ENCODE peak calls at places on chromosomes 1 and 21, in nine cellular contexts. K, Q, Y, R, X, I, U, T and A are unnamed samples. For H3K4me1, the result is how much of the 10 kb centered on the place peaks cover.

GRCh38 chr1:206708058-206708457 is 23.4 kb downstream of the MAPKAPK2 start:
- DNase-seq in R (no peak), X (no peak), T (no peak), K (no peak), Y (peak), U (peak), Q (no peak), I (no peak), A (no peak)

GRCh38 chr1:12511516-12512468 is 106.2 kb downstream of the DHRS3 start:
- DNase-seq in I (no peak), Q (no peak), K (no peak), R (no peak), U (no peak), T (no peak), Y (no peak), X (no peak), A (no peak)

GRCh38 chr1:78834201-78834741 is 172.3 kb downstream of the ADGRL4 start:
- DNase-seq in K (no peak), I (no peak), T (no peak), Q (no peak), U (no peak), R (no peak), Y (peak), X (no peak), A (no peak)

GRCh38 chr1:77218477-77219165 is 609 bp downstream of the PIGK start:
- DNase-seq in R (no peak), K (no peak), X (no peak), Y (no peak), U (no peak), I (peak), Q (no peak), T (no peak), A (no peak)

GRCh38 chr1:216154063-216154462 is 269.2 kb downstream of the USH2A start:
- DNase-seq in R (no peak), T (no peak), X (no peak), U (no peak), Q (no peak), K (no peak), Y (no peak), I (no peak), A (no peak)

GRCh38 chr1:31943546-31944184 is 5.5 kb upstream of the PTP4A2 start:
- DNase-seq in Y (peak), X (no peak), K (no peak), U (no peak), I (no peak), Q (no peak), R (no peak), T (no peak), A (peak)

GRCh38 chr1:32336963-32337675 is 1.1 kb upstream of the MARCKSL1 start:
- DNase-seq in X (no peak), K (peak), Q (no peak), U (no peak), T (no peak), Y (peak), R (peak), I (peak), A (peak)

GRCh38 chr1:238370600-238370999 is 479.9 kb upstream of the ZP4 start:
- DNase-seq in U (no peak), X (no peak), Q (no peak), K (no peak), T (no peak), Y (no peak), R (no peak), I (no peak), A (no peak)

GRCh38 chr1:111656093-111657017 is 36.8 kb downstream of the RAP1A start:
- DNase-seq in K (no peak), Q (peak), X (peak), R (no peak), U (peak), T (peak), I (peak), Y (peak), A (peak)

GRCh38 chr1:7253988-7254587 is 468.8 kb downstream of the CAMTA1 start:
- DNase-seq in T (no peak), X (no peak), Y (no peak), U (no peak), I (no peak), K (no peak), Q (no peak), R (no peak), A (no peak)

GRCh38 chr1:201245082-201245481 is 38.2 kb upstream of the PKP1 start:
- DNase-seq in R (no peak), Q (no peak), I (no peak), K (no peak), U (no peak), X (no peak), T (no peak), Y (no peak), A (no peak)

GRCh38 chr21:18914570-18914969 is 511.0 kb upstream of the TMPRSS15 start:
- DNase-seq in U (no peak), X (no peak), K (no peak), T (no peak), Y (no peak), I (no peak), Q (no peak), R (no peak), A (no peak)

GRCh38 chr1:78275906-78276690 is 214.7 kb upstream of the PTGFR start:
- DNase-seq in R (no peak), K (no peak), X (no peak), T (no peak), Y (no peak), I (no peak), U (no peak), Q (no peak), A (no peak)

GRCh38 chr1:3668585-3669300 is 16.4 kb downstream of the TP73 start:
- DNase-seq in Y (peak), U (peak), K (no peak), X (no peak), I (peak), T (peak), R (peak), Q (no peak), A (no peak)

GRCh38 chr1:236156512-236157208 is 14.3 kb downstream of the GPR137B start:
- DNase-seq in I (no peak), K (no peak), Y (no peak), Q (no peak), T (no peak), R (peak), U (no peak), X (no peak), A (peak)

GRCh38 chr1:116486424-116486823 is 84.4 kb downstream of the CD58 start:
- DNase-seq in K (no peak), Q (no peak), U (no peak), T (no peak), X (no peak), Y (no peak), I (peak), R (no peak), A (no peak)

GRCh38 chr1:178869114-178869697 is 1.7 kb downstream of the ANGPTL1 start:
- DNase-seq in U (no peak), R (no peak), X (peak), Q (no peak), T (no peak), I (no peak), Y (peak), K (no peak), A (no peak)

GRCh38 chr21:30306821-30307330 is 13.2 kb downstream of the KRTAP26-1 start:
- DNase-seq in Y (peak), R (no peak), U (no peak), K (no peak), I (no peak), X (no peak), Q (no peak), T (no peak), A (no peak)

GRCh38 chr1:198663996-198664789 is 25.4 kb downstream of the PTPRC start:
- DNase-seq in U (no peak), X (no peak), I (no peak), K (no peak), R (no peak), Q (no peak), Y (no peak), T (no peak), A (no peak)

GRCh38 chr1:66436378-66437135 is 97.4 kb upstream of the SGIP1 start:
- DNase-seq in Y (no peak), K (no peak), R (no peak), Q (peak), U (peak), X (no peak), T (no peak), I (peak), A (peak)

GRCh38 chr1:110430366-110430765 is 20.6 kb upstream of the PROK1 start:
- DNase-seq in Q (no peak), I (no peak), U (no peak), T (no peak), X (no peak), Y (no peak), R (no peak), K (no peak), A (no peak)

GRCh38 chr1:37892151-37893047 is 33.0 kb upstream of the MTF1 start:
- DNase-seq in Q (no peak), K (no peak), R (no peak), T (no peak), I (no peak), X (no peak), U (no peak), Y (no peak), A (no peak)

GRCh38 chr1:54271341-54271740 is 71.4 kb downstream of the MRPL37 start:
- DNase-seq in U (no peak), T (no peak), I (no peak), X (no peak), Y (peak), K (no peak), Q (no peak), R (peak), A (no peak)

GRCh38 chr1:174358344-174358743 is 89.4 kb upstream of the GPR52 start:
- DNase-seq in R (no peak), T (peak), Q (no peak), U (no peak), K (no peak), Y (peak), I (no peak), X (no peak), A (no peak)

GRCh38 chr1:8595919-8596318 is 221.5 kb downstream of the RERE start:
- DNase-seq in U (no peak), X (no peak), I (no peak), Q (no peak), R (no peak), Y (no peak), T (no peak), K (no peak), A (no peak)

GRCh38 chr1:44073528-44073927 is 42.3 kb upstream of the SLC6A9 start:
- DNase-seq in Y (no peak), K (no peak), I (no peak), T (no peak), Q (no peak), R (no peak), X (no peak), U (no peak), A (no peak)

GRCh38 chr1:17167783-17168479 is 37.0 kb upstream of the PADI1 start:
- DNase-seq in Y (peak), X (no peak), R (no peak), T (no peak), K (no peak), I (peak), U (no peak), Q (peak), A (no peak)

GRCh38 chr1:207824691-207825090 is 72.8 kb downstream of the CD46 start:
- DNase-seq in I (peak), Q (no peak), X (no peak), U (no peak), Y (no peak), R (no peak), K (peak), T (no peak), A (no peak)

GRCh38 chr1:69982992-69983391 is 222.4 kb downstream of the LRRC40 start:
- DNase-seq in X (no peak), Y (no peak), R (no peak), K (no peak), U (no peak), T (no peak), I (peak), Q (no peak), A (no peak)

GRCh38 chr1:174938306-174939000 is 61.3 kb upstream of the CACYBP start:
- DNase-seq in R (no peak), Y (peak), Q (no peak), I (no peak), K (no peak), X (no peak), U (no peak), T (no peak), A (no peak)

GRCh38 chr1:110672753-110673108 is 2.0 kb downstream of the KCNA3 start:
- DNase-seq in R (no peak), Q (no peak), X (no peak), T (no peak), Y (no peak), U (no peak), I (no peak), K (no peak), A (peak)

GRCh38 chr1:117826551-117827078 is 102.8 kb downstream of the GDAP2 start:
- DNase-seq in I (peak), Y (peak), R (peak), Q (peak), K (no peak), X (no peak), U (no peak), T (no peak), A (no peak)

GRCh38 chr1:26403656-26404055 is 7.0 kb upstream of the LIN28A start:
- DNase-seq in X (peak), I (no peak), U (no peak), Y (peak), Q (no peak), T (no peak), R (no peak), K (no peak), A (no peak)

GRCh38 chr1:76939107-76939816 is 72.0 kb downstream of the ST6GALNAC5 start:
- DNase-seq in U (no peak), Q (no peak), T (no peak), K (no peak), R (no peak), I (no peak), Y (peak), X (no peak), A (no peak)

GRCh38 chr1:87330201-87330953 is 1.7 kb downstream of the LMO4 start:
- DNase-seq in I (peak), X (peak), Q (no peak), U (peak), R (peak), T (peak), Y (peak), K (peak), A (peak)
- H3K4me1 ChIP-seq in I (under half), X (under half), Q (under half), U (under half), R (under half), T (under half), Y (under half), K (under half), A (half or more)

GRCh38 chr21:31616216-31616615 is 43.3 kb upstream of the SOD1 start:
- DNase-seq in I (no peak), T (no peak), K (no peak), Y (no peak), Q (no peak), U (no peak), X (no peak), R (no peak), A (no peak)
- H3K27ac ChIP-seq in I (no peak), T (no peak), K (no peak), Y (no peak), Q (no peak), U (no peak), X (no peak), R (no peak), A (no peak)

DNA sequence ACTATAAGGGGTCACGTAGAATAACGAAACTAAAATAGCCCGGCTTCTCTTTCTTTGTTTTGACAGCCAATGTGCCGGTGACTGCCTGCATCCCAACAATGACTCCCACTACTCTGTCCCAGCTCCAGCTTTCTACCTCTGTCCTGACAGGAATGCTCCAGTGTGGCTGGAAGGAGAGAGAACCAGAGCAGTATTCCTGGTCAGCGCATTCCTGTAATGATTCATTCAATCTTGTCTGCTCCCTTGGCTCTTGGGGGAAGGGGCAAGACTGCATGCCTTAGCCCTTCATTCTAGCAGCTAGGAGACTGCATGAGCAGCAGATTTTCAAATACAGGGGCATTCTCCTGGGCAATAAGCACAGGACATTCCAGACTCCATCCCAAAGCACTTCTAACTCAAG is 132.1 kb upstream of the PRMT6 start:
- DNase-seq in R (no peak), Q (no peak), X (peak), U (peak), K (no peak), T (no peak), Y (no peak), I (no peak), A (no peak)
- H3K4me3 ChIP-seq in R (no peak), Q (no peak), X (no peak), U (no peak), K (no peak), T (no peak), Y (no peak), I (no peak), A (no peak)

GRCh38 chr21:38894899-38895298 is 89.2 kb downstream of the ETS2 start:
- DNase-seq in R (no peak), I (no peak), X (no peak), T (no peak), U (no peak), Y (peak), K (no peak), Q (no peak), A (no peak)

GRCh38 chr21:38898422-38899098 is 92.8 kb downstream of the ETS2 start:
- DNase-seq in I (no peak), R (no peak), T (no peak), Q (no peak), U (no peak), X (no peak), K (no peak), Y (peak), A (no peak)

GRCh38 chr21:38900499-38900898 is 94.8 kb downstream of the ETS2 start:
- DNase-seq in T (no peak), X (no peak), U (no peak), R (no peak), Q (no peak), I (no peak), K (no peak), Y (no peak), A (no peak)

GRCh38 chr21:38899277-38899947 is 93.7 kb downstream of the ETS2 start:
- DNase-seq in X (no peak), T (no peak), R (no peak), I (no peak), Q (no peak), U (no peak), Y (no peak), K (no peak), A (no peak)

GRCh38 chr21:38897532-38898421 is 92.0 kb downstream of the ETS2 start:
- DNase-seq in I (no peak), X (no peak), Q (no peak), K (no peak), Y (no peak), T (no peak), R (no peak), U (no peak), A (no peak)
- H3K4me1 ChIP-seq in I (under half), X (under half), Q (under half), K (under half), Y (under half), T (under half), R (under half), U (under half), A (under half)

DNA sequence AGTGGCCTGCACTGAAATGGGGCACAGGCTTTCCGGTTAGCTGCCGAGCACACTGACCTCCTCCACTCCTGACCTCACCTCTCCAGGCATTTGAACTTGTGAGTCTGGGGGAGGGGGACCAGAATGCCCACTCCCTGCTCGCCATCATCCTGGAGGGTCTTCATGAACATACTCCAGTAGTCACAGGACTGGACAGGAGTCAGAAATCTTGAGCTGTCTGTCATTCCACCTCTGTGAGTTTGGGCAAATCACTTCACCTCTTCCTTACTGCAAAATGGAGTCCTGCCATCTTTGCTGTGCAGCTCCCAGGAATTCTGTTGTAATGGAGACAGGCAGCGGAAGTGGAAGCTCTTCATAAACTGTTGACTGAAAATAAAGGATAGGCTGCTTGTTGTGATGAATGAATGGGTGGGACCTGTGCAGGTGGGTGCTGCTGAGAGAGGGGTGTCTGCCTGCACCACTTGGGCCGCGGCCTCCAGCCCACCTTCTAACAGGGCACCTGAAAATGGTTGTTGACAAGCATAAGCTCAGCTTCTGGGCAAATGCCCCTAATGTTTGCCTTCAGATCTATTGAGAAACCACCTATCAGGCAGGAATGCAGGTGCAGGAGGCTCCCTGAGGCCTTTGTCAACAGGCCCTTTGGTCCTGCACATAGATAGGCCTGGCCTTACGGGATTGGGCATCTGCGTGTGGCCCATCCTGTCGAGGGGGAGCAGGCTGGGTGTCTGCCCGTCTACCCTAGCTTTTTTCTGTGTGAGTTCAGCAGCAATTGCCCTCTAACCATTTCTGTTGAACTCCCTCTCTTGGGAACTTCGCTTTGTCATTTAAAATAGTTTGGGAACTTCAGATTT is 321.0 kb downstream of the RPS6KC1 start:
- DNase-seq in T (no peak), K (no peak), X (no peak), I (no peak), R (no peak), U (peak), Q (no peak), Y (no peak), A (no peak)
- H3K27ac ChIP-seq in T (no peak), K (no peak), X (no peak), I (no peak), R (no peak), U (no peak), Q (no peak), Y (no peak), A (no peak)

GRCh38 chr1:219173434-219173757 is 282 bp upstream of the LYPLAL1 start:
- DNase-seq in Y (no peak), R (no peak), X (no peak), T (no peak), U (no peak), Q (no peak), I (no peak), K (no peak), A (no peak)
- H3K4me3 ChIP-seq in Y (peak), R (peak), X (peak), T (peak), U (peak), Q (peak), I (peak), K (peak), A (peak)

DNA sequence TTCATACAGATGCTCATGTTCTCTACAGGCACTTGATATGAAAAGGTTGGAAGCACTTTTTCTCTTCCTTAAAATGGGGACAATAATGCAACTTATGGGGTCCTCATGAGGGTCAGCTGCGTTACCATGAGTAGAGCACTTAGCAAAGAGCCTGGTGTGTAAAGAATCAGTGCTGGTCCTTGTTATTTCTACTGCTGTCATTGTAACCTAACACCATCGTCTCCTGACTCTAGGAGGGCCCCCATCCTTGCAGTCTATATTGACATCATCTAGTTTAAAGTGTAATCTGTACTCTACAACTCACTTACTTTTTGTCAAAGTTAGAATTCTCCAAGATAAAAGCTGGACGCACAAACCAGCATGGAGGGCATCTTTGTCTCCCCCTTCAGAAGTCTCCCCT is 2.4 kb downstream of the CAPN9 start:
- DNase-seq in K (no peak), T (no peak), X (no peak), R (no peak), I (no peak), Y (no peak), Q (no peak), U (no peak), A (no peak)
- H3K4me1 ChIP-seq in K (under half), T (under half), X (under half), R (under half), I (under half), Y (under half), Q (under half), U (under half), A (under half)

GRCh38 chr1:63983391-63984256 is 209.8 kb downstream of the ROR1 start:
- DNase-seq in X (no peak), T (no peak), Y (no peak), R (no peak), Q (no peak), I (peak), U (no peak), K (no peak), A (no peak)
- H3K27ac ChIP-seq in X (no peak), T (no peak), Y (no peak), R (no peak), Q (no peak), I (peak), U (no peak), K (no peak), A (no peak)